ENCODE peak calls at places on chromosomes 2 and 18, in nine cellular contexts. U, O, T, Z, V, F, E, X and I are unnamed samples.

GRCh38 chr2:44168684-44169154 is at the start of gene PPM1B:
- DNase-seq in U (no peak), O (no peak), T (peak; percentile 99), Z (peak; percentile 98), V (no peak), F (no peak), E (no peak), X (no peak), I (no peak)

GRCh38 chr2:187519419-187520120 is 34.7 kb downstream of the TFPI start:
- DNase-seq in U (no peak), O (no peak), T (no peak), Z (no peak), V (no peak), F (no peak), E (peak; percentile 64), X (no peak), I (no peak)

GRCh38 chr18:32067375-32068167 is 24.1 kb upstream of the RNF138 start:
- DNase-seq in U (no peak), O (no peak), T (no peak), Z (no peak), V (no peak), F (no peak), E (no peak), X (no peak), I (no peak)

GRCh38 chr18:33757037-33757436 is 179.0 kb downstream of the ASXL3 start:
- DNase-seq in U (no peak), O (peak; percentile 78), T (no peak), Z (no peak), V (peak; percentile 55), F (peak; percentile 79), E (no peak), X (no peak), I (peak; percentile 38)

GRCh38 chr2:7019191-7019590 is 102.0 kb downstream of the RNF144A start:
- DNase-seq in U (no peak), O (no peak), T (no peak), Z (no peak), V (no peak), F (no peak), E (no peak), X (no peak), I (no peak)

GRCh38 chr2:100963026-100963375 is 39.1 kb upstream of the RPL31 start:
- DNase-seq in U (no peak), O (no peak), T (no peak), Z (no peak), V (no peak), F (no peak), E (no peak), X (no peak), I (no peak)

GRCh38 chr2:36568533-36569246 is 29.3 kb downstream of the FEZ2 start:
- DNase-seq in U (no peak), O (peak; percentile 74), T (no peak), Z (no peak), V (peak; percentile 66), F (peak; percentile 79), E (no peak), X (no peak), I (no peak)

GRCh38 chr2:119702918-119703401 is 24.0 kb downstream of the TMEM177 start:
- DNase-seq in U (peak; percentile 89), O (peak; percentile 81), T (peak; percentile 58), Z (peak; percentile 27), V (peak; percentile 46), F (peak; percentile 42), E (peak; percentile 86), X (no peak), I (no peak)

GRCh38 chr2:54613361-54613760 is 110.1 kb upstream of the EML6 start:
- DNase-seq in U (no peak), O (no peak), T (no peak), Z (no peak), V (peak; percentile 21), F (peak; percentile 30), E (no peak), X (no peak), I (no peak)

GRCh38 chr2:171598713-171599319 is 76.5 kb downstream of the CYBRD1 start:
- DNase-seq in U (peak; percentile 84), O (peak; percentile 86), T (peak; percentile 43), Z (peak; percentile 47), V (peak; percentile 77), F (peak; percentile 63), E (peak; percentile 87), X (peak; percentile 39), I (peak; percentile 25)
- H3K4me3 ChIP-seq in U (no peak overlapping the region), O (no peak overlapping the region), T (no peak overlapping the region), Z (no peak overlapping the region), V (no peak overlapping the region), F (no peak overlapping the region), E (no peak overlapping the region), X (no peak overlapping the region), I (no peak overlapping the region)

DNA sequence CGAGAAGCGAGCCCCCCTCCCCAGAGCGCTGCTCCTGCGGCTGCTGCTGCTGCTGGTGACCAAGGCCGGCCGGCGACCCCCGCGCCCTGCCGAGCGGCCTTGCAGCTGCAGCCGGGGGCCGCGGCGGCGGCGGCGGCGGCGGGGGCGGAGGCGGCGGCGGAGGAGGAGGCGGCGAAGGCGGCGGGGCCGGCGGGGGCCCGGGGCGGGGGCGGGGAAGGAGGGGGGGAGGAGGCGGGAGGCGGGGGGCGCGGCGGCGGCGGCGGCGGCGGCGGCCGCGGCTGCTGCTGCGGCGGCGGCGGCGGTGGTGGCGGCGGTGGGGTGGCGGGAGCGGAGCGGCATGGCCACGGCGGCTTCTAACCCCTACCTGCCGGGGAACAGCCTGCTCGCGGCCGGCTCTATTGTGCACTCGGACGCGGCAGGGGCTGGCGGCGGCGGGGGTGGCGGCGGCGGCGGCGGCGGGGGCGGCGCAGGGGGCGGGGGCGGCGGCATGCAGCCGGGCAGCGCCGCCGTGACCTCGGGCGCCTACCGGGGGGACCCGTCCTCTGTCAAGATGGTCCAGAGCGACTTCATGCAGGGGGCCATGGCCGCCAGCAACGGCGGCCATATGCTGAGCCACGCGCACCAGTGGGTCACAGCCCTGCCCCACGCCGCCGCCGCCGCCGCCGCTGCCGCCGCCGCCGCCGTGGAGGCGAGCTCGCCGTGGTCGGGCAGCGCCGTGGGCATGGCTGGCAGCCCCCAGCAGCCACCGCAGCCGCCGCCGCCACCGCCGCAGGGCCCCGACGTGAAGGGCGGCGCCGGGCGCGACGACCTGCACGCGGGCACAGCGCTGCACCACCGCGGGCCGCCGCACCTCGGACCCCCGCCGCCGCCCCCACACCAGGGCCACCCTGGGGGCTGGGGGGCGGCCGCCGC is 1.5 kb downstream of the POU3F3 start:
- DNase-seq in U (no peak), O (no peak), T (no peak), Z (no peak), V (no peak), F (no peak), E (peak; percentile 71), X (no peak), I (no peak)
- H3K4me3 ChIP-seq in U (peak overlapping the region; percentile 60), O (no peak overlapping the region), T (peak overlapping the region; percentile 15), Z (no peak overlapping the region), V (no peak overlapping the region), F (no peak overlapping the region), E (peak overlapping the region; percentile 84), X (no peak overlapping the region), I (no peak overlapping the region)

GRCh38 chr2:47747878-47748277 is 35.1 kb upstream of the MSH6 start:
- DNase-seq in U (no peak), O (no peak), T (no peak), Z (no peak), V (no peak), F (no peak), E (no peak), X (no peak), I (no peak)

DNA sequence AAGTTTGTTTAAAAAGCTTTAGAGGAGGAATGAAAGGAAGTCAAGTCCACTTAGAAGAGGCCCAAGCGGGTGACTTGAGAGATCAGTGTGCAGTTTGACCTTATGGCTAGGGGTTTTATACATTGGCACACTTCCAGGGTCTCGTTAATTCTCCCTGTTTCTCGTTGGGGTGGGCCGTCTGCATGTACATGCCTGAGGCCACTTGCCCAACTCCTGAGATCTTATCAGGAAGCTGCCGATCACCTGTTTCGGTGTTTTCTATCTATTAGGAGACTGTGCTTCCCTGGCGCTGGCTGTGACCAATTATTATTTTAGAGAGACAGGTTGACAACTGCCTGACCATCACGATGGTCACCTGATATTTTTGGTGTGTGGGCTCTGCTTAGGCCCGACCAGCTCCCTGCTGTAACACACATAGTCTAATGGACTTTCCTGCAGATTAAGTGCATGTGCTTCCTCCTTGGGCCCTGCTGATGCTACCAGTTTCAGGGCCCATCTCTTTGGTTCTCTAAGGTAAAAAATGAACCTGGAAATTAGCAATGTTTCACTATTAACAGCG is 31.0 kb upstream of the MSH6 start:
- DNase-seq in U (peak; percentile 58), O (no peak), T (no peak), Z (no peak), V (no peak), F (no peak), E (no peak), X (no peak), I (no peak)
- H3K4me3 ChIP-seq in U (no peak overlapping the region), O (no peak overlapping the region), T (no peak overlapping the region), Z (no peak overlapping the region), V (no peak overlapping the region), F (no peak overlapping the region), E (no peak overlapping the region), X (no peak overlapping the region), I (no peak overlapping the region)

DNA sequence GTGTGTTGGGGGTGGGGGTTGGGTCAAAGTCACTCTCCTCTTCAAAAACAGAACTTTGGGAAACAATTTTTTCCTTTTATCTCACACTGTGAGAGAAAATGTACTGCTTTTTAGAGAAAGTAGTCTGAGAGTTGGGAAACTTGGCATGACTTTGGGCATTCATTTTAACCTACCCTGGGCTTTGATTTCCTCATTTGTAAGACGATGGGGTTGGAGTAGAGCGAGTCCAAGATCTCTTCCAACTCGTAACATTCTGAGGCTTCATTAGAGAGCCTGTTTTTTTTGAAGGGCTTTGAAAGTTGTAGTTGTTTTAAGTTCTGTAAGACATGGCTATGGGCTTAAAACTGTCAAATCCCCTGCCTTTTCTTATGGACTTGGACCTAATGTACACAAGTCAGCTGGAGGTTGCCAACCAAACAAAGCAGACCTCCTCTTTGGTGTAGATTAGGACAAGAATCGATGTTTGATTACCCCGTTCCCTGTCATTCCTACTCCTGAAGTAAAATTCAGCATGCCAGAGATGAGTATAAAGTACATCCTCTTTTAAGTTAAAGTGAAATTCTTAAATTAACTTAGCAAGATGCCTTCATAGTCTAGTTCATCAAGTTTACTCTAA is 8.4 kb downstream of the PHLPP1 start:
- DNase-seq in U (no peak), O (no peak), T (no peak), Z (no peak), V (no peak), F (peak; percentile 40), E (no peak), X (no peak), I (no peak)
- H3K4me3 ChIP-seq in U (no peak overlapping the region), O (no peak overlapping the region), T (no peak overlapping the region), Z (no peak overlapping the region), V (no peak overlapping the region), F (no peak overlapping the region), E (no peak overlapping the region), X (no peak overlapping the region), I (no peak overlapping the region)